ENCODE peak calls at places on chromosomes 4 and X, in seven cellular contexts. G is cardiac fibroblast, P is breast epithelium, R is nephron progenitor cell, X is neural progenitor cell, E is choroid plexus epithelial cell, Q is WERI-Rb-1. V is an unnamed sample.

GRCh38 chr4:5757954-5758353 is 47.0 kb downstream of the EVC start:
- DNase-seq in G (no peak), P (no peak), R (no peak), X (no peak), E (no peak), Q (no peak), V (no peak)

GRCh38 chr4:7295201-7295916 is 103.0 kb downstream of the SORCS2 start:
- DNase-seq in G (no peak), P (no peak), R (no peak), X (no peak), E (no peak), Q (no peak), V (no peak)

GRCh38 chr4:6087669-6088068 is 69.4 kb upstream of the C4orf50 start:
- DNase-seq in G (peak; percentile 14), P (no peak), R (peak; percentile 56), X (peak; percentile 79), E (peak; percentile 26), Q (peak; percentile 77), V (no peak)

GRCh38 chrX:28910501-28910900 is 323.3 kb downstream of the IL1RAPL1 start:
- DNase-seq in G (peak; percentile 8), P (no peak), R (no peak), X (no peak), E (peak; percentile 25), Q (no peak), V (no peak)

GRCh38 chr4:8547108-8547911 is 32.9 kb upstream of the GPR78 start:
- DNase-seq in G (peak; percentile 72), P (no peak), R (no peak), X (peak; percentile 56), E (peak; percentile 60), Q (peak; percentile 27), V (no peak)

GRCh38 chrX:131821945-131822622 is 201.0 kb upstream of the STK26 start:
- DNase-seq in G (no peak), P (no peak), R (no peak), X (no peak), E (no peak), Q (peak; percentile 72), V (no peak)

GRCh38 chrX:11667286-11667685 is 1.6 kb upstream of the ARHGAP6 start:
- DNase-seq in G (no peak), P (no peak), R (no peak), X (no peak), E (no peak), Q (no peak), V (no peak)

GRCh38 chrX:40065291-40066046 is 32.3 kb downstream of the BCOR start:
- DNase-seq in G (no peak), P (no peak), R (no peak), X (no peak), E (no peak), Q (no peak), V (no peak)

GRCh38 chrX:154505726-154506125 is 10.3 kb downstream of the FAM3A start:
- DNase-seq in G (peak; percentile 69), P (no peak), R (no peak), X (no peak), E (peak; percentile 65), Q (no peak), V (no peak)

GRCh38 chrX:48919360-48919821 is 567 bp upstream of the PIM2 start:
- DNase-seq in G (peak; percentile 8), P (no peak), R (no peak), X (no peak), E (peak; percentile 59), Q (peak; percentile 22), V (no peak)

GRCh38 chr4:116018831-116019230 is 905.4 kb upstream of the NDST4 start:
- DNase-seq in G (no peak), P (no peak), R (no peak), X (no peak), E (no peak), Q (no peak), V (no peak)

GRCh38 chr4:137664055-137664405 is 131.7 kb upstream of the PCDH18 start:
- DNase-seq in G (peak; percentile 79), P (no peak), R (no peak), X (no peak), E (peak; percentile 79), Q (no peak), V (no peak)

GRCh38 chrX:44747317-44747716 is 96.5 kb upstream of the DUSP21 start:
- DNase-seq in G (no peak), P (no peak), R (no peak), X (no peak), E (peak; percentile 1), Q (no peak), V (no peak)

GRCh38 chr4:23779422-23779821 is 110.4 kb downstream of the PPARGC1A start:
- DNase-seq in G (no peak), P (no peak), R (no peak), X (no peak), E (no peak), Q (no peak), V (no peak)

GRCh38 chr4:123081971-123082370 is 159.6 kb upstream of the NUDT6 start:
- DNase-seq in G (no peak), P (no peak), R (no peak), X (no peak), E (no peak), Q (no peak), V (no peak)

GRCh38 chr4:99763635-99764101 is 53.0 kb upstream of the DAPP1 start:
- DNase-seq in G (peak; percentile 92), P (no peak), R (no peak), X (no peak), E (peak; percentile 67), Q (no peak), V (no peak)

GRCh38 chrX:104126856-104127255 is 14.5 kb downstream of the ZCCHC18 start:
- DNase-seq in G (peak; percentile 33), P (no peak), R (no peak), X (no peak), E (no peak), Q (no peak), V (no peak)

GRCh38 chr4:7630559-7631287 is 196.0 kb upstream of the PSAPL1 start:
- DNase-seq in G (peak; percentile 77), P (no peak), R (no peak), X (no peak), E (peak; percentile 85), Q (no peak), V (no peak)

GRCh38 chr4:80125252-80126177 is 52.5 kb upstream of the ANTXR2 start:
- DNase-seq in G (peak; percentile 66), P (no peak), R (no peak), X (no peak), E (peak; percentile 66), Q (no peak), V (no peak)

GRCh38 chrX:130637591-130637990 is 235.8 kb downstream of the RBMX2 start:
- DNase-seq in G (peak; percentile 54), P (no peak), R (no peak), X (no peak), E (peak; percentile 77), Q (no peak), V (no peak)

GRCh38 chr4:125938541-125938940 is 623.8 kb downstream of the FAT4 start:
- DNase-seq in G (peak; percentile 0), P (no peak), R (no peak), X (no peak), E (no peak), Q (no peak), V (no peak)

GRCh38 chrX:134718329-134719317 is 60.4 kb upstream of the PLAC1 start:
- DNase-seq in G (peak; percentile 91), P (no peak), R (no peak), X (no peak), E (peak; percentile 82), Q (peak; percentile 74), V (no peak)

GRCh38 chr4:166006217-166006616 is 133.2 kb downstream of the TLL1 start:
- DNase-seq in G (no peak), P (no peak), R (no peak), X (no peak), E (no peak), Q (no peak), V (no peak)

GRCh38 chrX:116204947-116205346 is 34.4 kb downstream of the AGTR2 start:
- DNase-seq in G (peak; percentile 27), P (no peak), R (peak; percentile 8), X (peak; percentile 35), E (peak; percentile 31), Q (no peak), V (no peak)

GRCh38 chr4:87017580-87018061 is 82.8 kb downstream of the AFF1 start:
- DNase-seq in G (peak; percentile 91), P (no peak), R (no peak), X (no peak), E (peak; percentile 89), Q (no peak), V (no peak)

GRCh38 chr4:146407257-146407656 is 114.5 kb downstream of the SLC10A7 start:
- DNase-seq in G (no peak), P (no peak), R (no peak), X (no peak), E (no peak), Q (no peak), V (no peak)

GRCh38 chr4:146407669-146408084 is 114.1 kb downstream of the SLC10A7 start:
- DNase-seq in G (peak; percentile 62), P (no peak), R (no peak), X (no peak), E (peak; percentile 19), Q (no peak), V (no peak)
- TF ChIP-seq CTCF in G (no peak), P (no peak), R (no peak), X (no peak), E (no peak), Q (no peak), V (no peak)

GRCh38 chr4:180587379-180587778 is 1655.8 kb upstream of the TENM3 start:
- DNase-seq in G (no peak), P (no peak), R (no peak), X (peak; percentile 18), E (no peak), Q (no peak), V (no peak)
- TF ChIP-seq CTCF in G (no peak), P (no peak), R (peak; percentile 19), X (peak; percentile 48), E (no peak), Q (no peak), V (no peak)

GRCh38 chr4:74318270-74318669 is 10.0 kb downstream of the EPGN start:
- DNase-seq in G (no peak), P (no peak), R (no peak), X (no peak), E (no peak), Q (no peak), V (no peak)

GRCh38 chr4:74317616-74318256 is 9.5 kb downstream of the EPGN start:
- DNase-seq in G (peak; percentile 79), P (no peak), R (no peak), X (no peak), E (no peak), Q (no peak), V (no peak)

GRCh38 chr4:74324262-74324661 is 16.0 kb downstream of the EPGN start:
- DNase-seq in G (no peak), P (no peak), R (no peak), X (no peak), E (no peak), Q (no peak), V (no peak)

GRCh38 chr4:74319506-74319905 is 11.2 kb downstream of the EPGN start:
- DNase-seq in G (no peak), P (no peak), R (no peak), X (no peak), E (no peak), Q (no peak), V (no peak)

GRCh38 chr4:74320559-74321118 is 12.4 kb downstream of the EPGN start:
- DNase-seq in G (peak; percentile 83), P (no peak), R (no peak), X (peak; percentile 63), E (peak; percentile 82), Q (peak; percentile 23), V (no peak)
- TF ChIP-seq CTCF in G (peak; percentile 62), P (no peak), R (peak; percentile 14), X (peak; percentile 58), E (peak; percentile 69), Q (no peak), V (no peak)

GRCh38 chr4:127788517-127788916 is 6.4 kb downstream of the HSPA4L start:
- DNase-seq in G (peak; percentile 13), P (no peak), R (no peak), X (peak; percentile 14), E (peak; percentile 9), Q (no peak), V (no peak)
- TF ChIP-seq CTCF in G (peak; percentile 16), P (no peak), R (peak; percentile 16), X (peak; percentile 34), E (peak; percentile 41), Q (peak; percentile 55), V (no peak)

V was measured in mesothelial cell of epicardium.